ENCODE peak calls at places on chromosome 9, in four cellular contexts. H is activated CD4-positive, alpha-beta T cell treated with anti-CD3 and anti-CD28 coated beads, Interleukin-2, amount 10 ng/mL, durations not matched to agents 7 days and 5 days; Q is NCI-H187; W is EH. A is an unnamed sample.

GRCh38 chr9:87973122-87973521 is 1.2 kb downstream of the CDK20 start:
- DNase-seq in H (no peak), W (no peak), Q (no peak), A (no peak)

GRCh38 chr9:71504636-71505035 is 263.7 kb downstream of the CEMIP2 start:
- DNase-seq in Q (no peak), H (no peak), W (no peak), A (no peak)

GRCh38 chr9:97910273-97910844 is 11.9 kb downstream of the TRMO start:
- DNase-seq in Q (no peak), H (no peak), W (no peak), A (no peak)

GRCh38 chr9:90724880-90725279 is 76.7 kb upstream of the SYK start:
- DNase-seq in H (no peak), W (no peak), Q (no peak), A (no peak)

GRCh38 chr9:70085241-70085640 is 41.6 kb downstream of the MAMDC2 start:
- DNase-seq in H (no peak), Q (no peak), W (peak), A (no peak)

GRCh38 chr9:133825555-133826198 is 87.5 kb upstream of the SARDH start:
- DNase-seq in H (no peak), W (peak), Q (no peak), A (no peak)

GRCh38 chr9:95815153-95815552 is 60.3 kb upstream of the ERCC6L2 start:
- DNase-seq in H (no peak), Q (no peak), W (peak), A (no peak)

GRCh38 chr9:3879731-3880493 is 354.1 kb upstream of the RFX3 start:
- DNase-seq in H (no peak), Q (peak), W (no peak), A (no peak)

GRCh38 chr9:121935744-121936143 is 157.4 kb downstream of the TTLL11 start:
- DNase-seq in W (no peak), Q (no peak), H (no peak), A (no peak)

GRCh38 chr9:20043461-20043860 is 254.6 kb upstream of the SLC24A2 start:
- DNase-seq in W (no peak), Q (no peak), H (peak), A (no peak)

GRCh38 chr9:37775216-37775919 is 9.5 kb downstream of the EXOSC3 start:
- DNase-seq in Q (no peak), W (peak), H (no peak), A (no peak)

GRCh38 chr9:137068539-137069507 is 1.5 kb downstream of the SAPCD2 start:
- DNase-seq in H (no peak), Q (no peak), W (no peak), A (no peak)

GRCh38 chr9:31140316-31140715 is 1244.1 kb upstream of the ACO1 start:
- DNase-seq in Q (no peak), W (no peak), H (no peak), A (no peak)

GRCh38 chr9:5388026-5388806 is 48.5 kb upstream of the RLN1 start:
- DNase-seq in Q (no peak), W (peak), H (no peak), A (no peak)

GRCh38 chr9:137077758-137078693 is 709 bp downstream of the UAP1L1 start:
- DNase-seq in H (peak), W (peak), Q (no peak), A (no peak)